ENCODE peak calls at places on chromosomes 5 and 9, in seven cellular contexts. M is SK-N-SH, Q is IMR-90, S is breast epithelium, A is esophagus muscularis mucosa, F is ovary, Z is uterus. R is an unnamed sample.

GRCh38 chr9:95102001-95102433 is 215.5 kb downstream of the FANCC start:
- DNase-seq in M (no peak), Q (no peak), S (peak; percentile 79), A (no peak), F (no peak), Z (no peak), R (no peak)

GRCh38 chr5:172149073-172149472 is 39.0 kb downstream of the STK10 start:
- DNase-seq in M (no peak), Q (peak; percentile 89), S (no peak), A (no peak), F (no peak), Z (no peak), R (no peak)

GRCh38 chr5:181119105-181119504 is 11.9 kb downstream of the OR2V1 start:
- DNase-seq in M (no peak), Q (no peak), S (no peak), A (no peak), F (no peak), Z (no peak), R (no peak)

GRCh38 chr9:2872941-2873323 is 29.0 kb upstream of the PUM3 start:
- DNase-seq in M (no peak), Q (no peak), S (no peak), A (no peak), F (no peak), Z (no peak), R (no peak)

GRCh38 chr5:127987354-127988148 is 96.0 kb upstream of the SLC12A2 start:
- DNase-seq in M (no peak), Q (peak; percentile 3), S (no peak), A (no peak), F (no peak), Z (no peak), R (peak; percentile 32)

GRCh38 chr5:35856186-35857003 is at the start of gene IL7R:
- DNase-seq in M (no peak), Q (peak; percentile 79), S (no peak), A (no peak), F (no peak), Z (no peak), R (no peak)

GRCh38 chr9:9216934-9217333 is 1395.9 kb downstream of the PTPRD start:
- DNase-seq in M (no peak), Q (no peak), S (no peak), A (no peak), F (no peak), Z (no peak), R (no peak)

GRCh38 chr5:1004598-1005361 is 3.8 kb upstream of the NKD2 start:
- DNase-seq in M (peak; percentile 78), Q (peak; percentile 16), S (peak; percentile 70), A (no peak), F (peak; percentile 61), Z (peak; percentile 74), R (peak; percentile 79)

GRCh38 chr9:35103660-35104191 is 795 bp upstream of the STOML2 start:
- DNase-seq in M (no peak), Q (no peak), S (no peak), A (no peak), F (no peak), Z (no peak), R (no peak)

GRCh38 chr5:178069909-178070308 is 43.4 kb upstream of the N4BP3 start:
- DNase-seq in M (no peak), Q (peak; percentile 26), S (no peak), A (no peak), F (no peak), Z (no peak), R (peak; percentile 55)

GRCh38 chr5:97923496-97923895 is 740.4 kb upstream of the RIOK2 start:
- DNase-seq in M (no peak), Q (no peak), S (no peak), A (no peak), F (no peak), Z (no peak), R (no peak)

GRCh38 chr5:17282283-17283120 is 65.1 kb downstream of the BASP1 start:
- DNase-seq in M (no peak), Q (no peak), S (no peak), A (peak; percentile 60), F (no peak), Z (no peak), R (no peak)

GRCh38 chr5:133967715-133968056 is 739 bp downstream of the C5orf15 start:
- DNase-seq in M (peak; percentile 26), Q (peak; percentile 59), S (no peak), A (no peak), F (no peak), Z (no peak), R (no peak)

GRCh38 chr5:96909435-96909834 is 26.4 kb upstream of the LNPEP start:
- DNase-seq in M (no peak), Q (no peak), S (no peak), A (no peak), F (no peak), Z (no peak), R (no peak)

GRCh38 chr5:8686707-8687106 is 817.8 kb downstream of the MTRR start:
- DNase-seq in M (no peak), Q (peak; percentile 47), S (no peak), A (no peak), F (no peak), Z (no peak), R (no peak)

GRCh38 chr5:89988129-89988528 is 421.4 kb downstream of the CETN3 start:
- DNase-seq in M (no peak), Q (no peak), S (no peak), A (no peak), F (no peak), Z (no peak), R (no peak)

GRCh38 chr9:98264510-98264909 is 9.1 kb upstream of the TBC1D2 start:
- DNase-seq in M (no peak), Q (no peak), S (no peak), A (no peak), F (no peak), Z (no peak), R (no peak)

GRCh38 chr9:113911850-113912249 is 35.7 kb downstream of the ZNF618 start:
- DNase-seq in M (no peak), Q (no peak), S (no peak), A (no peak), F (no peak), Z (no peak), R (no peak)

GRCh38 chr9:22039258-22039657 is 30.2 kb upstream of the CDKN2B start:
- DNase-seq in M (no peak), Q (no peak), S (no peak), A (no peak), F (no peak), Z (no peak), R (no peak)

GRCh38 chr9:90517103-90517502 is 125.5 kb downstream of the DIRAS2 start:
- DNase-seq in M (no peak), Q (no peak), S (no peak), A (no peak), F (no peak), Z (no peak), R (no peak)

GRCh38 chr9:27572566-27572917 is 739 bp downstream of the C9orf72 start:
- DNase-seq in M (peak; percentile 50), Q (no peak), S (peak; percentile 71), A (peak; percentile 94), F (no peak), Z (no peak), R (no peak)

GRCh38 chr9:131722260-131722659 is 17.6 kb downstream of the RAPGEF1 start:
- DNase-seq in M (peak; percentile 40), Q (no peak), S (no peak), A (no peak), F (no peak), Z (no peak), R (peak; percentile 88)

GRCh38 chr5:134141346-134142050 is 27.0 kb downstream of the TCF7 start:
- DNase-seq in M (no peak), Q (no peak), S (peak; percentile 16), A (no peak), F (no peak), Z (no peak), R (no peak)

GRCh38 chr9:120876842-120877240 is at the start of gene PHF19:
- DNase-seq in M (no peak), Q (no peak), S (no peak), A (no peak), F (peak; percentile 58), Z (peak; percentile 59), R (no peak)

GRCh38 chr5:155728857-155729683 is 597.9 kb upstream of the SGCD start:
- DNase-seq in M (peak; percentile 25), Q (no peak), S (no peak), A (no peak), F (no peak), Z (no peak), R (peak; percentile 67)

GRCh38 chr9:131875828-131876485 is 136.1 kb upstream of the RAPGEF1 start:
- DNase-seq in M (no peak), Q (peak; percentile 57), S (no peak), A (no peak), F (no peak), Z (no peak), R (no peak)

GRCh38 chr9:127654619-127655018 is 42.5 kb downstream of the STXBP1 start:
- DNase-seq in M (no peak), Q (no peak), S (no peak), A (no peak), F (no peak), Z (no peak), R (no peak)

GRCh38 chr9:127647451-127647850 is 35.4 kb downstream of the STXBP1 start:
- DNase-seq in M (no peak), Q (no peak), S (no peak), A (no peak), F (no peak), Z (no peak), R (no peak)

GRCh38 chr9:127650511-127650910 is 38.4 kb downstream of the STXBP1 start:
- DNase-seq in M (no peak), Q (no peak), S (no peak), A (no peak), F (no peak), Z (no peak), R (no peak)

GRCh38 chr9:127652733-127653132 is 40.7 kb downstream of the STXBP1 start:
- DNase-seq in M (no peak), Q (no peak), S (no peak), A (no peak), F (no peak), Z (no peak), R (no peak)

GRCh38 chr9:127651697-127652610 is 39.9 kb downstream of the STXBP1 start:
- DNase-seq in M (no peak), Q (no peak), S (no peak), A (no peak), F (no peak), Z (no peak), R (no peak)
- TF ChIP-seq CTCF in M (no peak), Q (no peak), S (no peak), A (no peak), F (no peak), Z (no peak), R (no peak)

GRCh38 chr5:3592298-3592697 is 3.3 kb upstream of the IRX1 start:
- DNase-seq in M (peak; percentile 24), Q (no peak), S (no peak), A (no peak), F (no peak), Z (no peak), R (no peak)
- H3K9me3 ChIP-seq in M (no peaks in the 10 kb centered on the region), Q (no peaks in the 10 kb centered on the region), S (no peaks in the 10 kb centered on the region), A (no peaks in the 10 kb centered on the region), F (no peaks in the 10 kb centered on the region), Z (no peaks in the 10 kb centered on the region), R (peaks cover 67% of the 10 kb centered on the region)

GRCh38 chr9:133132174-133132573 is 11.1 kb upstream of the RALGDS start:
- DNase-seq in M (no peak), Q (no peak), S (no peak), A (no peak), F (no peak), Z (no peak), R (no peak)
- H3K27ac ChIP-seq in M (peak overlapping the region; percentile 51), Q (no peak overlapping the region), S (peak overlapping the region; percentile 54), A (peak overlapping the region; percentile 90), F (no peak overlapping the region), Z (no peak overlapping the region), R (no peak overlapping the region)

GRCh38 chr9:105157178-105157583 is 87.3 kb upstream of the SLC44A1 start:
- DNase-seq in M (peak; percentile 76), Q (peak; percentile 77), S (no peak), A (no peak), F (peak; percentile 53), Z (peak; percentile 50), R (peak; percentile 86)
- TF ChIP-seq CTCF in M (peak; percentile 66), Q (peak; percentile 59), S (no peak), A (peak; percentile 58), F (peak; percentile 58), Z (peak; percentile 60), R (peak; percentile 54)